ENCODE peak calls at places on chromosomes 16 and 17, in six cellular contexts. N, D, O, B, V and R are unnamed samples. For H3K4me1 and H3K36me3, the result is how much of the 10 kb centered on the place peaks cover.

GRCh38 chr16:64428463-64428862 is 693.4 kb downstream of the CDH11 start:
- DNase-seq in N (no peak), D (no peak), O (no peak), B (no peak), V (peak), R (no peak)

GRCh38 chr16:69302301-69302700 is 8.8 kb upstream of the VPS4A start:
- DNase-seq in N (no peak), D (no peak), O (no peak), B (no peak), V (no peak), R (no peak)

GRCh38 chr17:57085448-57086068 is 512 bp downstream of the AKAP1 start:
- DNase-seq in N (peak), D (no peak), O (peak), B (peak), V (peak), R (peak)

GRCh38 chr16:89422527-89422904 is 67.8 kb downstream of the ANKRD11 start:
- DNase-seq in N (no peak), D (peak), O (no peak), B (no peak), V (peak), R (no peak)

GRCh38 chr17:8382052-8382879 is 727 bp downstream of the RPL26 start:
- DNase-seq in N (no peak), D (no peak), O (no peak), B (no peak), V (no peak), R (no peak)

GRCh38 chr17:73856585-73856984 is 212.3 kb upstream of the SDK2 start:
- DNase-seq in N (no peak), D (no peak), O (no peak), B (no peak), V (no peak), R (no peak)

GRCh38 chr16:15427648-15428239 is 6.6 kb upstream of the BMERB1 start:
- DNase-seq in N (peak), D (peak), O (peak), B (peak), V (peak), R (peak)

GRCh38 chr16:9012848-9013507 is 49.3 kb upstream of the USP7 start:
- DNase-seq in N (no peak), D (no peak), O (peak), B (no peak), V (no peak), R (peak)

GRCh38 chr17:57104461-57105175 is 19.6 kb downstream of the AKAP1 start:
- DNase-seq in N (no peak), D (no peak), O (no peak), B (no peak), V (peak), R (no peak)

GRCh38 chr16:30787613-30788378 is 791 bp upstream of the ZNF629 start:
- DNase-seq in N (no peak), D (no peak), O (no peak), B (no peak), V (no peak), R (no peak)

GRCh38 chr17:30251931-30252330 is 16.4 kb upstream of the SLC6A4 start:
- DNase-seq in N (no peak), D (no peak), O (no peak), B (no peak), V (no peak), R (no peak)

GRCh38 chr16:50620646-50621451 is 60.3 kb downstream of the SNX20 start:
- DNase-seq in N (no peak), D (no peak), O (no peak), B (no peak), V (no peak), R (no peak)

GRCh38 chr17:8608001-8608400 is 22.5 kb downstream of the MYH10 start:
- DNase-seq in N (no peak), D (no peak), O (no peak), B (no peak), V (no peak), R (no peak)

GRCh38 chr17:4934173-4934979 is 2.3 kb downstream of the GP1BA start:
- DNase-seq in N (no peak), D (no peak), O (no peak), B (no peak), V (peak), R (peak)

GRCh38 chr16:4615389-4616046 is 830 bp upstream of the UBALD1 start:
- DNase-seq in N (no peak), D (no peak), O (no peak), B (no peak), V (no peak), R (peak)

GRCh38 chr16:49934557-49935260 is 78.8 kb upstream of the ZNF423 start:
- DNase-seq in N (no peak), D (no peak), O (no peak), B (peak), V (no peak), R (no peak)

GRCh38 chr17:61757168-61757567 is 106.2 kb downstream of the BRIP1 start:
- DNase-seq in N (no peak), D (no peak), O (no peak), B (no peak), V (no peak), R (no peak)

GRCh38 chr17:40113961-40114272 is 7.9 kb upstream of the MSL1 start:
- DNase-seq in N (no peak), D (no peak), O (no peak), B (no peak), V (peak), R (no peak)

GRCh38 chr16:73020409-73020884 is 27.5 kb downstream of the ZFHX3 start:
- DNase-seq in N (no peak), D (peak), O (no peak), B (peak), V (peak), R (peak)

GRCh38 chr17:45919136-45919535 is 24.8 kb downstream of the MAPT start:
- DNase-seq in N (no peak), D (no peak), O (no peak), B (no peak), V (no peak), R (no peak)

GRCh38 chr16:15031596-15031995 is 24.3 kb downstream of the NTAN1 start:
- DNase-seq in N (no peak), D (no peak), O (no peak), B (peak), V (no peak), R (no peak)

GRCh38 chr17:45221081-45221996 is at the start of gene FMNL1:
- DNase-seq in N (peak), D (no peak), O (no peak), B (peak), V (no peak), R (peak)

GRCh38 chr17:20281860-20282259 is 185.5 kb downstream of the LGALS9B start:
- DNase-seq in N (no peak), D (no peak), O (no peak), B (no peak), V (no peak), R (peak)

GRCh38 chr17:35666967-35667552 is 64.4 kb upstream of the RASL10B start:
- DNase-seq in N (no peak), D (no peak), O (no peak), B (peak), V (peak), R (no peak)

GRCh38 chr17:32015245-32016013 is 8.2 kb downstream of the LRRC37B start:
- DNase-seq in N (no peak), D (no peak), O (no peak), B (no peak), V (peak), R (no peak)

GRCh38 chr17:11852231-11852630 is 145.0 kb downstream of the ZNF18 start:
- DNase-seq in N (no peak), D (no peak), O (no peak), B (no peak), V (no peak), R (no peak)

GRCh38 chr17:1787301-1787902 is 25.5 kb downstream of the SERPINF1 start:
- DNase-seq in N (no peak), D (peak), O (no peak), B (peak), V (peak), R (peak)

GRCh38 chr16:47037746-47038458 is 64.4 kb upstream of the DNAJA2 start:
- DNase-seq in N (peak), D (peak), O (peak), B (peak), V (peak), R (peak)

GRCh38 chr16:53346-54236 is at the start of the genes POLR3K and SNRNP25:
- DNase-seq in N (peak), D (peak), O (peak), B (peak), V (peak), R (peak)

GRCh38 chr17:31690118-31690517 is 168.9 kb downstream of the COPRS start:
- DNase-seq in N (no peak), D (no peak), O (no peak), B (no peak), V (peak), R (no peak)

GRCh38 chr17:45312477-45313418 is 4.1 kb downstream of the MAP3K14 start:
- DNase-seq in N (peak), D (no peak), O (no peak), B (no peak), V (no peak), R (no peak)

GRCh38 chr16:34054969-34055368 is 595.6 kb downstream of the TP53TG3F start:
- DNase-seq in N (no peak), D (no peak), O (no peak), B (no peak), V (no peak), R (no peak)

GRCh38 chr16:53756329-53756996 is 52.5 kb downstream of the FTO start:
- DNase-seq in N (no peak), D (no peak), O (no peak), B (no peak), V (peak), R (no peak)

GRCh38 chr16:19175492-19176262 is 7.6 kb downstream of the SYT17 start:
- DNase-seq in N (no peak), D (no peak), O (no peak), B (no peak), V (no peak), R (no peak)

GRCh38 chr16:6250516-6250915 is 1082.1 kb upstream of the RBFOX1 start:
- DNase-seq in N (no peak), D (no peak), O (no peak), B (no peak), V (no peak), R (no peak)

GRCh38 chr17:74803971-74804370 is 27.8 kb upstream of the NAT9 start:
- DNase-seq in N (no peak), D (no peak), O (no peak), B (no peak), V (no peak), R (no peak)

GRCh38 chr17:50207792-50208567 is 6.5 kb upstream of the COL1A1 start:
- DNase-seq in N (no peak), D (no peak), O (no peak), B (peak), V (no peak), R (no peak)

GRCh38 chr17:79404136-79404911 is 206.5 kb downstream of the RBFOX3 start:
- DNase-seq in N (no peak), D (no peak), O (no peak), B (no peak), V (no peak), R (no peak)
- H3K4me1 ChIP-seq in N (under half), D (under half), O (under half), B (under half), V (under half), R (under half)

DNA sequence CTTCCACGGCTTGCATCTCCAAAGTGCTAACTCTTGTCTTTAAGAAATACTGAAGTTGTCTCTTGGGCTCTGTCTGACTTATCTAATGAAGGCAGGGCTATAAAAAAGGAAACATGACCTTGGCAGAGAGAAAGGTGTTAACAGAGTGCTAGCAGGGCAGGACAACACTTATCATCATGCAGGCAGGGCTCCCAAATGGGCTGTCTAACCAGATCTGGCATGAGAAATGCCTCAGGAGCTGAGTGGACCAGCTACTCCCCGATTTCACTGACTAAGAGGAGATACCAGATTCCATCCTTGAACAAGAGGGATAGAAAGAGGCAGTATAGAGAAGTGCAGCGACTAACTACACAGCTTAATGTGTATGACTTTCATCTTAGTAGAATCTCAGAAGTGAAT is 32.6 kb downstream of the PMP22 start:
- DNase-seq in N (no peak), D (no peak), O (peak), B (no peak), V (no peak), R (no peak)
- H3K36me3 ChIP-seq in N (under half), D (half or more), O (under half), B (under half), V (half or more), R (under half)

GRCh38 chr16:3149630-3150345 is 15.0 kb downstream of the ZNF213 start:
- DNase-seq in N (peak), D (no peak), O (peak), B (peak), V (peak), R (peak)

GRCh38 chr16:3149193-3149530 is 14.3 kb downstream of the ZNF213 start:
- DNase-seq in N (no peak), D (no peak), O (no peak), B (no peak), V (no peak), R (no peak)

GRCh38 chr16:3147046-3147756 is 12.4 kb downstream of the ZNF213 start:
- DNase-seq in N (no peak), D (no peak), O (no peak), B (no peak), V (no peak), R (no peak)

GRCh38 chr16:3147757-3148104 is 12.9 kb downstream of the ZNF213 start:
- DNase-seq in N (no peak), D (no peak), O (no peak), B (no peak), V (no peak), R (no peak)

DNA sequence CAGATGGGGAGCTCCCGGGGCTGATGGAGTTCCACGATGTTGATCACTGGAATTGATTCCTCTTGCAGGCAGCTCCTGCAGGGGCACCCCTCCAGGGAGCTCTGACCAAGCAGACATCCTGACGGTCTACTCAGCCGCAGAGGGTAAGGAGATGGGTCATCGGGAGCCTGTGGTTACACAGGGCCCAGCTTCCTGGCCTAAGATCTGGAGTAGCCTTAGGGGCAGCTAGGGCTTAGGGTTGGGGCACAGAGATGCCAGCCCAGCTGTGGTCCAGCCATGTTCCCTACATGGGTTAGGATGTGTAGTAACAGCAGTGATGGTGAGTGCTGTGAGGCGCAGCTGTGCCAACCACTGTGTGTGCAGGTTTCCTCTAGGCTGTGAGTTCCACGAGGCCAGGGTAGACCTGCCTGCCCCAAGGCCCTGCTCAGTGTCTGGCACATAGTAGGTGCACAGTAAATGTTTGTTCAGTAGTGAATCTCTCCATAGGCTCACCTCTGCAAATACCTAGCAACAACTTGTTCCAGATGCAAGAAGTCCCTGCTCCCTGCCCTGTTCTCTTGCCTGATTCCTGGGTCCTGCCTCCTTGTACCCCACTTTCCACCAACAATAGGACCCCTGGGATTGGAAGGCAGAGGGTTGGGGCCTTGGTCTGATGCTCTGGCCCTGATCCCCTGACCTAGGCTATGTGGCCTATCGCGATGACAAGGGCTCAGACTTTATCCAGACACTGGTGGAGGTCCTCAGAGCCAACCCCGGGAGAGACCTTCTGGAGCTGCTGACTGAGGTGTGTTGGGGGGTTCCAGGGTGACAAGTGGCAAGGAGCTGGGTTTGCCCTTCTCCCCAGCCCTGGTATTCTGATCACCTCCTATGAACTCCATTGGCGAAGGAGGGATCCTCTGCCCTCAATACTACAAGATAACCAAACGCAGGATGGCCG is 13.7 kb downstream of the ZNF213 start:
- DNase-seq in N (no peak), D (no peak), O (no peak), B (no peak), V (no peak), R (no peak)
- H3K4me3 ChIP-seq in N (no peak), D (no peak), O (no peak), B (no peak), V (no peak), R (no peak)

DNA sequence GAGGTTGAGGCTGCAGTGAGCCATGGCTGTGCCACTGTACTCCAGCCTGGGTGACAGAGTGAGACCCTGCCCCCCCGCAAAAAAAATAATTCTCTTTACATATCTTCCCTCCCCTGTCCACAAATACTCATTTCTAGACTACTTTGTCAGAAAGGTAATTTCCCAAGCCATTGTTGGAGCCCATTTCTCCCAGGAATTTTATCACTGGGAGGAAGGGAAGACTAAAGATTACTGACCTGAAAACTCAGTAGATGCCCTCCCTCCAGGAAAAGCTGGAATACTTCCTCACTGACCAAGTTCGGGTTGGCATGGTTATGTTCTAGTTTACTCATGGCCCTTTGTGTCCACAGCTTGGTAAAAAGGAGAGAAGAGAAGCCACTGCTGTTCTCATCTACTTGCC is 4.1 kb downstream of the CALCOCO2 start:
- DNase-seq in N (no peak), D (no peak), O (no peak), B (no peak), V (no peak), R (no peak)
- H3K4me1 ChIP-seq in N (half or more), D (under half), O (under half), B (under half), V (under half), R (half or more)

GRCh38 chr17:81569986-81570514 is 17.9 kb upstream of the FAAP100 start:
- DNase-seq in N (no peak), D (no peak), O (no peak), B (no peak), V (no peak), R (no peak)

GRCh38 chr17:81573794-81574642 is 21.9 kb upstream of the FAAP100 start:
- DNase-seq in N (no peak), D (no peak), O (no peak), B (no peak), V (no peak), R (no peak)

GRCh38 chr17:81568416-81568815 is 16.3 kb upstream of the FAAP100 start:
- DNase-seq in N (no peak), D (no peak), O (no peak), B (no peak), V (no peak), R (no peak)

GRCh38 chr17:81572499-81573030 is 20.4 kb upstream of the FAAP100 start:
- DNase-seq in N (no peak), D (no peak), O (no peak), B (no peak), V (no peak), R (no peak)

DNA sequence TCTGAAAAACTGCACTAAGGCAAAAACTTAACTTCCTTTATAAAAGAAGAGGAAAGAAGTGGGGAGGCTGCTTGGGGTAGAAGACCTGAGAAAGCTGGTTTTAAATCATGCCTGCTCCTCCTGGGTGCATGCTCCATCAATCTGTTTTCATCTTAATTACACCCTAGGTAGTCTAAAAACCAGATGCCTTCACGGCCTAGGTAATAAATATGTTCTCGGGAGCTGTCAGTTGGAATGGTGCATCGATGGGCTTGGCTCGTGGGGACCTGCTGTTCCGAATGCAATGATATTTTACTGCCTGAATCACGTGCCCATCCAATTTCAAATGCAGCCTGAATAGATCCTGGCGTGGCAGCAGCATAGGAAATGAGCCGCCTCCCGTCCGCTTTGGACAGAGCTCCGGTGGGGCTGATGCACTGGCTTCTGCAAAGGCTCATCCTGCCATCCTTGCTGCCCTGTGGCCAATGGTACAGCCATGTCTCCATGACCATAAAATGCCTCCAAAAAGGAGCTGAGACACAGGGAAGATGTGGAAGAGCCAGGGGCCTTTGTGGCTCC is 18.8 kb upstream of the FAAP100 start:
- DNase-seq in N (no peak), D (no peak), O (no peak), B (no peak), V (no peak), R (no peak)
- H3K36me3 ChIP-seq in N (under half), D (under half), O (under half), B (under half), V (half or more), R (half or more)

DNA sequence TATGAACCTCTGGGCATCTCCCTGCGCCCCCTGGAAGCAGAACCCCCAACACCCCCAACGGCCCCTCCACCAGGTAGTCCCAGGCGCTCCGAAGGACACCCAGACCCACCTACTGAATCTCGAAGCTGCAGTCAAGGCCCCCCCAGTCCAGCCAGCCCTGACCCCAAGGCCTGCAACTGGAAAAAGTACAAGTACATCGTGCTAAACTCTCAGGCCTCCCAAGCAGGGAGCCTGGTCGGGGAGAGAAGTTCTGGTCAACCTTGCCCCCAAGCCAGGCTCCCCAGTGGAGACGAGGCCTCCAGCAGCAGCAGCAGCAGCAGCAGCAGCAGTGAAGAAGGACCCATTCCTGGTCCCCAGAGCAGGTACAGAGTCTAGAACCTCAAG is 1.5 kb downstream of the BCL6B start:
- DNase-seq in N (no peak), D (no peak), O (no peak), B (no peak), V (no peak), R (no peak)
- H3K4me3 ChIP-seq in N (no peak), D (no peak), O (no peak), B (no peak), V (no peak), R (no peak)